ENCODE peak calls at places on chromosome 3, in five cellular contexts. H is EL; G is glutamatergic neuron; T is ureter; I is stimulated activated CD8-positive, alpha-beta memory T cell treated with anti-CD3 and anti-CD28 coated beads, Interleukin-15, amount 100 ng/mL, for 4 hours. N is an unnamed sample.

GRCh38 chr3:194986208-194987043 is 284.5 kb downstream of the XXYLT1 start:
- DNase-seq in G (no peak), I (no peak), H (no peak), T (no peak), N (no peak)

GRCh38 chr3:52845691-52846426 is 11.0 kb upstream of the MUSTN1 start:
- DNase-seq in I (no peak), H (no peak), T (no peak), G (no peak), N (no peak)

GRCh38 chr3:194587438-194587931 is 45.7 kb downstream of the TMEM44 start:
- DNase-seq in T (no peak), G (no peak), I (no peak), H (peak; percentile 67), N (no peak)

GRCh38 chr3:72991522-72991921 is 5.1 kb upstream of the PPP4R2 start:
- DNase-seq in G (no peak), H (no peak), T (no peak), I (no peak), N (no peak)

GRCh38 chr3:41200669-41201021 is 1.3 kb downstream of the CTNNB1 start:
- DNase-seq in T (no peak), G (no peak), H (peak; percentile 72), I (no peak), N (no peak)

GRCh38 chr3:186440850-186441249 is 78.8 kb upstream of the DGKG start:
- DNase-seq in H (no peak), G (peak; percentile 25), I (no peak), T (no peak), N (no peak)

GRCh38 chr3:132997404-132997803 is 40.8 kb upstream of the TMEM108 start:
- DNase-seq in G (no peak), H (no peak), T (no peak), I (no peak), N (no peak)

GRCh38 chr3:157280786-157281185 is 120.8 kb upstream of the CCNL1 start:
- DNase-seq in I (no peak), G (no peak), H (no peak), T (no peak), N (no peak)

GRCh38 chr3:66312039-66312438 is 91.2 kb downstream of the SLC25A26 start:
- DNase-seq in G (no peak), H (no peak), I (peak; percentile 5), T (no peak), N (no peak)

GRCh38 chr3:12545473-12545791 is at the start of gene MKRN2OS:
- DNase-seq in I (no peak), H (no peak), T (peak; percentile 55), G (no peak), N (no peak)

GRCh38 chr3:15514663-15515357 is 6.7 kb downstream of the COLQ start:
- DNase-seq in H (peak; percentile 13), T (no peak), I (no peak), G (no peak), N (no peak)

GRCh38 chr3:67558429-67558828 is 96.0 kb downstream of the SUCLG2 start:
- DNase-seq in G (no peak), I (no peak), H (no peak), T (no peak), N (no peak)

GRCh38 chr3:108404409-108404808 is 106.0 kb downstream of the MYH15 start:
- DNase-seq in T (no peak), I (no peak), G (no peak), H (peak; percentile 21), N (no peak)

GRCh38 chr3:127654374-127654773 is 18.4 kb upstream of the ABTB1 start:
- DNase-seq in T (no peak), I (no peak), G (no peak), H (no peak), N (no peak)

N was measured in GM12891.